ENCODE peak calls at places on chromosome 5, in nine cellular contexts. X, O, P, J, U, V, I, M and T are unnamed samples.

GRCh38 chr5:169251685-169252084 is 49.3 kb downstream of the SLIT3 start:
- DNase-seq in X (no peak), P (no peak), V (no peak), J (no peak), I (no peak), U (peak), O (no peak), M (no peak), T (no peak)

GRCh38 chr5:100777680-100778281 is 125.3 kb downstream of the ST8SIA4 start:
- DNase-seq in V (peak), M (no peak), X (no peak), O (peak), P (peak), I (peak), U (peak), J (no peak), T (no peak)

GRCh38 chr5:95863383-95863757 is 40.8 kb upstream of the GLRX start:
- DNase-seq in J (no peak), U (no peak), V (no peak), P (peak), X (no peak), M (no peak), I (peak), O (no peak), T (no peak)

GRCh38 chr5:122221857-122222256 is 90.2 kb upstream of the SNCAIP start:
- DNase-seq in I (no peak), J (no peak), U (no peak), O (no peak), M (no peak), X (no peak), V (no peak), P (no peak), T (no peak)

GRCh38 chr5:112289465-112289864 is 129.6 kb downstream of the EPB41L4A start:
- DNase-seq in O (no peak), M (no peak), P (no peak), V (no peak), U (no peak), X (no peak), I (no peak), J (no peak), T (no peak)

GRCh38 chr5:96408276-96408777 is 24.7 kb downstream of the PCSK1 start:
- DNase-seq in P (no peak), V (no peak), M (no peak), U (peak), I (peak), X (no peak), O (peak), J (no peak), T (no peak)

GRCh38 chr5:33981408-33982171 is 2.9 kb downstream of the SLC45A2 start:
- DNase-seq in V (no peak), J (no peak), M (no peak), X (no peak), O (peak), U (peak), I (peak), P (no peak), T (no peak)

GRCh38 chr5:20028506-20028905 is 40.5 kb upstream of the CDH18 start:
- DNase-seq in J (no peak), U (no peak), O (no peak), V (no peak), I (peak), P (no peak), X (no peak), M (no peak), T (no peak)

GRCh38 chr5:130055572-130055971 is 151.3 kb downstream of the CHSY3 start:
- DNase-seq in J (no peak), I (no peak), P (no peak), X (no peak), O (no peak), M (no peak), U (no peak), V (no peak), T (no peak)

GRCh38 chr5:10524376-10525123 is 39.3 kb upstream of the ANKRD33B start:
- DNase-seq in V (no peak), J (no peak), M (no peak), P (no peak), U (peak), O (peak), X (no peak), I (peak), T (no peak)

GRCh38 chr5:133930061-133930823 is 38.2 kb downstream of the C5orf15 start:
- DNase-seq in J (peak), P (no peak), O (peak), M (peak), X (peak), U (peak), V (no peak), I (peak), T (no peak)

GRCh38 chr5:143053780-143054179 is 283.6 kb downstream of the ARHGAP26 start:
- DNase-seq in X (no peak), P (no peak), M (no peak), I (no peak), V (no peak), O (no peak), J (no peak), U (no peak), T (no peak)

GRCh38 chr5:143208365-143208641 is 195.2 kb downstream of the NR3C1 start:
- DNase-seq in I (no peak), V (no peak), U (no peak), J (no peak), O (no peak), M (no peak), X (no peak), P (no peak), T (no peak)

GRCh38 chr5:151216781-151217180 is 7.1 kb downstream of the CCDC69 start:
- DNase-seq in I (no peak), O (no peak), V (no peak), J (no peak), M (no peak), U (no peak), P (no peak), X (no peak), T (no peak)

GRCh38 chr5:132761321-132762240 is 14.4 kb downstream of the CCNI2 start:
- DNase-seq in I (no peak), P (no peak), V (no peak), M (no peak), X (no peak), O (no peak), U (no peak), J (no peak), T (no peak)

GRCh38 chr5:31607546-31607945 is 31.4 kb upstream of the PDZD2 start:
- DNase-seq in J (no peak), U (no peak), I (no peak), V (no peak), M (no peak), X (no peak), O (no peak), P (no peak), T (no peak)